ENCODE peak calls at places on chromosomes 2 and 18, in eight cellular contexts. J, U, I, W, S, M, B and V are unnamed samples.

GRCh38 chr2:184072470-184072869 is 525.9 kb upstream of the ZNF804A start:
- DNase-seq in W (no peak), U (no peak), J (no peak), B (no peak), I (no peak), S (no peak), M (no peak), V (no peak)

GRCh38 chr18:77737412-77737811 is 487.8 kb downstream of the GALR1 start:
- DNase-seq in U (no peak), J (no peak), I (no peak), B (no peak), M (no peak), W (no peak), S (no peak), V (no peak)

GRCh38 chr2:62556082-62556481 is 50.1 kb upstream of the TMEM17 start:
- DNase-seq in B (no peak), J (no peak), M (no peak), W (no peak), S (no peak), U (no peak), I (no peak), V (no peak)

GRCh38 chr18:63439334-63439733 is 17.1 kb upstream of the VPS4B start:
- DNase-seq in B (peak; percentile 45), W (peak; percentile 67), U (peak; percentile 19), M (peak; percentile 70), I (no peak), S (no peak), J (peak; percentile 37), V (peak; percentile 36)

GRCh38 chr2:127053731-127054603 is 53.0 kb downstream of the BIN1 start:
- DNase-seq in I (no peak), S (no peak), M (no peak), J (no peak), B (no peak), W (no peak), U (no peak), V (no peak)

GRCh38 chr2:199019898-199020507 is 437.7 kb downstream of the SATB2 start:
- DNase-seq in B (peak; percentile 6), S (no peak), J (no peak), M (peak; percentile 58), W (no peak), U (no peak), I (peak; percentile 3), V (no peak)

GRCh38 chr2:229133155-229133772 is 137.8 kb downstream of the PID1 start:
- DNase-seq in B (peak; percentile 77), M (peak; percentile 64), J (peak; percentile 40), I (no peak), W (no peak), S (no peak), U (no peak), V (no peak)

GRCh38 chr2:205103699-205104098 is 558.4 kb downstream of the PARD3B start:
- DNase-seq in S (no peak), M (no peak), I (no peak), B (no peak), U (no peak), W (no peak), J (no peak), V (no peak)

GRCh38 chr2:44689516-44689915 is 252.0 kb upstream of the SIX3 start:
- DNase-seq in W (no peak), S (no peak), I (no peak), U (no peak), M (no peak), J (no peak), B (no peak), V (no peak)

GRCh38 chr2:23042176-23042909 is 342.6 kb upstream of the KLHL29 start:
- DNase-seq in U (no peak), W (no peak), J (no peak), M (no peak), S (no peak), B (no peak), I (no peak), V (no peak)

GRCh38 chr2:11326692-11327211 is 17.7 kb downstream of the ROCK2 start:
- DNase-seq in B (no peak), S (no peak), J (no peak), I (no peak), W (no peak), U (no peak), M (no peak), V (no peak)

GRCh38 chr18:59881728-59882685 is 17.8 kb upstream of the PMAIP1 start:
- DNase-seq in U (no peak), W (no peak), S (no peak), I (no peak), M (peak; percentile 17), B (no peak), J (peak; percentile 84), V (no peak)

GRCh38 chr18:79883461-79884295 is 67.8 kb downstream of the SLC66A2 start:
- DNase-seq in B (no peak), S (no peak), I (no peak), U (no peak), M (no peak), J (no peak), W (no peak), V (no peak)

GRCh38 chr18:58417752-58418151 is 211.1 kb downstream of the ALPK2 start:
- DNase-seq in U (no peak), B (no peak), W (no peak), J (no peak), S (no peak), M (no peak), I (no peak), V (no peak)

GRCh38 chr2:199973703-199974102 is 18.3 kb downstream of the MAIP1 start:
- DNase-seq in B (peak; percentile 52), U (no peak), I (no peak), M (peak; percentile 8), S (no peak), J (no peak), W (no peak), V (no peak)

GRCh38 chr2:107986278-107987217 is at the start of gene SLC5A7:
- DNase-seq in U (no peak), B (no peak), J (no peak), S (no peak), W (peak; percentile 58), M (no peak), I (no peak), V (no peak)

GRCh38 chr18:73646772-73647171 is 500.9 kb downstream of the FBXO15 start:
- DNase-seq in U (no peak), M (no peak), W (no peak), J (no peak), I (no peak), S (no peak), B (no peak), V (no peak)

GRCh38 chr18:76491801-76492668 is 3.0 kb downstream of the ZNF516 start:
- DNase-seq in I (no peak), J (no peak), M (peak; percentile 36), S (no peak), U (no peak), W (peak; percentile 70), B (no peak), V (no peak)

GRCh38 chr2:200747668-200748618 is 63.8 kb upstream of the BZW1 start:
- DNase-seq in I (no peak), B (peak; percentile 21), J (peak; percentile 41), W (peak; percentile 74), M (no peak), S (no peak), U (no peak), V (no peak)

GRCh38 chr2:164678750-164679149 is 57.5 kb upstream of the GRB14 start:
- DNase-seq in M (no peak), J (no peak), B (no peak), S (no peak), W (no peak), I (no peak), U (no peak), V (no peak)

GRCh38 chr2:99818842-99819241 is 323.5 kb downstream of the AFF3 start:
- DNase-seq in U (no peak), W (no peak), I (no peak), J (no peak), M (peak; percentile 27), B (no peak), S (no peak), V (no peak)

GRCh38 chr2:135473567-135473966 is 57.5 kb downstream of the ZRANB3 start:
- DNase-seq in I (no peak), M (no peak), S (no peak), J (no peak), U (no peak), W (no peak), B (peak; percentile 20), V (peak; percentile 18)

GRCh38 chr2:239887604-239888003 is 137.5 kb downstream of the NDUFA10 start:
- DNase-seq in I (no peak), S (no peak), W (no peak), M (no peak), B (no peak), U (no peak), J (no peak), V (no peak)

GRCh38 chr2:18209934-18210639 is 331.6 kb downstream of the KCNS3 start:
- DNase-seq in S (no peak), U (no peak), W (no peak), M (no peak), J (peak; percentile 7), I (no peak), B (no peak), V (no peak)

GRCh38 chr2:127637236-127637630 is 8.7 kb upstream of the GPR17 start:
- DNase-seq in I (no peak), B (no peak), J (no peak), S (no peak), M (no peak), U (no peak), W (no peak), V (no peak)

GRCh38 chr2:74584088-74584645 is 29.6 kb downstream of the DOK1 start:
- DNase-seq in B (no peak), U (no peak), S (no peak), W (no peak), J (no peak), I (no peak), M (no peak), V (no peak)

GRCh38 chr2:241933175-241933911 is 63.8 kb downstream of the RTP5 start:
- DNase-seq in B (no peak), I (peak; percentile 20), M (no peak), J (no peak), S (no peak), U (no peak), W (peak; percentile 78), V (no peak)

GRCh38 chr18:30682667-30683066 is 359.9 kb downstream of the DSC3 start:
- DNase-seq in I (peak; percentile 2), B (no peak), M (no peak), U (no peak), W (no peak), J (no peak), S (no peak), V (no peak)

GRCh38 chr2:171057575-171057974 is 103.1 kb downstream of the TLK1 start:
- DNase-seq in M (no peak), S (no peak), U (no peak), J (no peak), B (no peak), I (no peak), W (no peak), V (no peak)

GRCh38 chr2:190410171-190410570 is 2.0 kb downstream of the MFSD6 start:
- DNase-seq in B (no peak), S (no peak), M (peak; percentile 15), W (no peak), I (no peak), U (no peak), J (no peak), V (no peak)

GRCh38 chr18:74742573-74742972 is 144.9 kb downstream of the ZNF407 start:
- DNase-seq in S (no peak), J (no peak), U (no peak), M (no peak), I (no peak), W (peak; percentile 73), B (no peak), V (no peak)

GRCh38 chr2:218082586-218083351 is 13.7 kb downstream of the RUFY4 start:
- DNase-seq in S (no peak), J (no peak), I (no peak), B (no peak), U (no peak), M (no peak), W (peak; percentile 37), V (no peak)

GRCh38 chr2:120952318-120952717 is 216.7 kb downstream of the GLI2 start:
- DNase-seq in B (no peak), U (no peak), M (no peak), S (no peak), J (no peak), I (no peak), W (no peak), V (no peak)